ENCODE peak calls at places on chromosome 12, in six cellular contexts. K is prostate gland, Q is body of pancreas, J is GM23338, O is IMR-90, B is uterus. R is an unnamed sample.

GRCh38 chr12:93682846-93683261 is 5.7 kb downstream of the CRADD start:
- DNase-seq in O (no peak), B (peak; percentile 81), Q (no peak), J (no peak), K (no peak), R (no peak)

GRCh38 chr12:68349921-68350606 is 17.9 kb upstream of the MDM1 start:
- DNase-seq in O (no peak), B (no peak), Q (no peak), J (no peak), K (no peak), R (no peak)

GRCh38 chr12:120614873-120615272 is 25.6 kb upstream of the CABP1 start:
- DNase-seq in J (no peak), O (no peak), B (no peak), Q (no peak), K (no peak), R (no peak)

GRCh38 chr12:127260531-127260930 is 1006.4 kb upstream of the TMEM132C start:
- DNase-seq in J (no peak), B (no peak), Q (no peak), O (peak; percentile 64), K (no peak), R (no peak)

GRCh38 chr12:18140969-18141368 is 51.0 kb upstream of the RERGL start:
- DNase-seq in J (no peak), O (no peak), Q (no peak), K (no peak), B (no peak), R (no peak)

GRCh38 chr12:91967590-91967989 is 178.1 kb downstream of the BTG1 start:
- DNase-seq in J (no peak), B (no peak), O (peak; percentile 55), K (no peak), Q (no peak), R (no peak)

GRCh38 chr12:17928708-17929366 is 161.2 kb downstream of the RERGL start:
- DNase-seq in J (peak; percentile 3), B (no peak), O (peak; percentile 13), K (no peak), Q (no peak), R (no peak)

GRCh38 chr12:71476513-71476912 is 36.9 kb downstream of the LGR5 start:
- DNase-seq in B (no peak), Q (no peak), K (no peak), O (peak; percentile 76), J (no peak), R (no peak)

GRCh38 chr12:26798013-26798412 is 35.0 kb downstream of the ITPR2 start:
- DNase-seq in Q (no peak), J (no peak), O (peak; percentile 92), K (no peak), B (no peak), R (no peak)

GRCh38 chr12:18217981-18218380 is 43.3 kb upstream of the PIK3C2G start:
- DNase-seq in B (no peak), J (no peak), O (peak; percentile 0), K (no peak), Q (no peak), R (no peak)

GRCh38 chr12:92078167-92079053 is 67.2 kb downstream of the BTG1 start:
- DNase-seq in O (peak; percentile 96), J (no peak), K (no peak), B (peak; percentile 67), Q (no peak), R (no peak)

GRCh38 chr12:55684761-55685370 is 22.8 kb downstream of the ITGA7 start:
- DNase-seq in K (no peak), O (no peak), J (no peak), Q (no peak), B (no peak), R (no peak)

GRCh38 chr12:79818856-79819255 is 116.0 kb downstream of the PPP1R12A start:
- DNase-seq in Q (no peak), K (no peak), J (no peak), O (no peak), B (no peak), R (no peak)

GRCh38 chr12:108004368-108004767 is 124.7 kb upstream of the WSCD2 start:
- DNase-seq in B (no peak), J (peak; percentile 74), K (no peak), O (no peak), Q (no peak), R (no peak)

GRCh38 chr12:39813776-39814175 is 194.2 kb upstream of the ABCD2 start:
- DNase-seq in O (peak; percentile 22), J (no peak), K (no peak), B (no peak), Q (no peak), R (no peak)

GRCh38 chr12:122312926-122313325 is 46.6 kb upstream of the VPS33A start:
- DNase-seq in J (no peak), B (no peak), K (no peak), O (no peak), Q (no peak), R (no peak)

GRCh38 chr12:52078276-52078675 is 1.2 kb upstream of the SMIM41 start:
- DNase-seq in J (peak; percentile 22), K (no peak), Q (no peak), O (no peak), B (no peak), R (no peak)

GRCh38 chr12:54988402-54989054 is 4.0 kb upstream of the TESPA1 start:
- DNase-seq in J (no peak), Q (peak; percentile 45), B (peak; percentile 56), O (peak; percentile 15), K (peak; percentile 15), R (peak; percentile 43)

GRCh38 chr12:13091831-13092230 is 11.6 kb downstream of the GSG1 start:
- DNase-seq in B (no peak), K (no peak), Q (no peak), O (no peak), J (no peak), R (no peak)

GRCh38 chr12:25730489-25731349 is 177.6 kb upstream of the LMNTD1 start:
- DNase-seq in K (no peak), Q (no peak), O (no peak), B (no peak), J (peak; percentile 41), R (no peak)

GRCh38 chr12:30823140-30823669 is 68.5 kb upstream of the CAPRIN2 start:
- DNase-seq in K (no peak), J (peak; percentile 72), B (peak; percentile 30), Q (peak; percentile 55), O (no peak), R (peak; percentile 50)
- H3K4me3 ChIP-seq in K (peak overlapping the region; percentile 33), J (peak overlapping the region; percentile 79), B (peak overlapping the region; percentile 28), Q (no peak overlapping the region), O (no peak overlapping the region), R (peak overlapping the region; percentile 15)

GRCh38 chr12:2180737-2181082 is 127.9 kb downstream of the CACNA1C start:
- DNase-seq in B (no peak), Q (no peak), J (no peak), K (no peak), O (no peak), R (no peak)

GRCh38 chr12:2177003-2177402 is 124.2 kb downstream of the CACNA1C start:
- DNase-seq in B (no peak), K (no peak), J (no peak), Q (no peak), O (no peak), R (no peak)

GRCh38 chr12:2177751-2178150 is 125.0 kb downstream of the CACNA1C start:
- DNase-seq in O (no peak), B (no peak), K (no peak), Q (no peak), J (no peak), R (no peak)

GRCh38 chr12:2179058-2179457 is 126.3 kb downstream of the CACNA1C start:
- DNase-seq in O (no peak), Q (no peak), K (no peak), B (no peak), J (no peak), R (no peak)

DNA sequence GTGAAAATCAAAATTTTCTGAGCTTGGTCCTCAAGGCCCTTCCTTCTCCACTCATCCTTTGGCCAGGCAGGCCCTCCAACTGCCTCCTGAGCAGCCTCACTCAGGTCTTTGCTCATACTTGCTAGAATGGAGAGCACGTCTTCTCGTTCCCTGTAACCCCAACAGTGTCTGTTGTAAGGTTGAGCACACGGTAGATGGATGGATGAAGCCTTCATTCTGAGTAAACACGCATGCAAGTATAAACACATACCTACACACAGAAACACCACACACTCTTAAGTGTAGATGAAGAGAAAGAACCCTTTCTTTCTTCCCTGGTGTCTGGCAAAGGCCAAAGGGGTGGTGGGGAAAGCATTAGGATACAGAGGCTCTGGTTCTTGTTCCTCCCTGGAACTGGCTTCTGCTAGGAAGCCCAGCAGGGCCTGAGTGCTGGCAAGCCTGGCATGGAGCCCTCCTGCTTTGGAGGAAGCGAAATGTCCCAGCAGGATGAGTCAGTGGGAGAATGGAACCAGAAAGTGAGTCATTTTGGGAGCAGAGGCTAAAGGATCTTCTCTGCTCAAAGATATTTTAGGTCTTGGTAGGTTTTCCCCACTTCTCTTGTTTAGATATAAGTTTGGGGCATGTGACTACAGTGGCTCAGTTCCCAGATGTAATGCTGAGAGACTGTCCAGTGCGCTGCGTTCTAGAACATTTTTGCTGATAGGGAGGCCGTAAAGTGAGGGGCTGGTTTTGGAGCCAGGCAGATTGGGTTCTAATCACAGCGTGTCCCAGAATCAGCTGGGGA is 127.4 kb downstream of the CACNA1C start:
- DNase-seq in J (no peak), Q (peak; percentile 22), B (peak; percentile 87), O (peak; percentile 98), K (peak; percentile 18), R (no peak)
- H3K4me3 ChIP-seq in J (no peak overlapping the region), Q (no peak overlapping the region), B (no peak overlapping the region), O (no peak overlapping the region), K (no peak overlapping the region), R (no peak overlapping the region)

DNA sequence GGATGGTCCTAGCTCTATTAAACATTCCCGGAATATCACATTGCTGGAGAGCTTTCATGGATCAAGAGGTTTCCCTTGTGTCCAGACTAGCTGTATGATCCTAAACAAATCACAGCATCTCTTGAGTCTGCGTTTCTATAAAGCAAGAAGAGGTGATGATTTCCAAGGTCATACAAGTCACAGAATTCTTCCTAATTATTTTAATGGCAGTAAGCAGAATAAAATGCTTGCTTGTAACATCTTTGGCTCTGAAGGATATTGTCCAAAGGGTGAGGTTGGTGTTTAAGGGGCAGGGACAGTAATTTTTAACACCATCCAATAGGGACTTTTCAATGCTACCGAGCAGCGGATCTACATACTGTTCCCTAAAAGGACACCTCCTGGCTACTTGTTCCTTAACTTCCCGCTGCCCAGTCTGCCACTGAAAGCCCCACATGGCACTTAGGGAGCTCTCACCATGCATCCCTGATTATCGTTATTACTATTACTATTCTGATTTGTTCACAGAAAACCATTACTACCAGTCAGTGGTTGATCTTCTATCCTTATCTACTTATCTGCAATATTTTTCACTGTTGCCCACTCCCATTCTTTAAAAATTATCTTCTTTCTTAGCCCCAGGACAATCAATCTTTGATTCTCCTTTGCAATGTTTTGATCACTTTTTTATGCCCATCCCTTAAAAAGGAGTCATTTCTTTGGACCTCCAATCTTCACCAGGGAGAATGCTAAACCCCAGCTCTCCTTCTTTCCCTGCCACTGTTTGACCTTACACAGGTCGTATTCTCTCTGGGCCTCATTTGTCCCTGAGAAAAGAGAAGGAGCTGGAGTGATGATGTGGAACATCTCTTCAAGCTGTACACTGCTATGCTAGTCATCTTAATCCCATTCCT is 4.0 kb upstream of the PCED1B start:
- DNase-seq in J (no peak), K (no peak), B (no peak), O (no peak), Q (no peak), R (no peak)
- H3K4me3 ChIP-seq in J (no peak overlapping the region), K (no peak overlapping the region), B (no peak overlapping the region), O (no peak overlapping the region), Q (no peak overlapping the region), R (no peak overlapping the region)

DNA sequence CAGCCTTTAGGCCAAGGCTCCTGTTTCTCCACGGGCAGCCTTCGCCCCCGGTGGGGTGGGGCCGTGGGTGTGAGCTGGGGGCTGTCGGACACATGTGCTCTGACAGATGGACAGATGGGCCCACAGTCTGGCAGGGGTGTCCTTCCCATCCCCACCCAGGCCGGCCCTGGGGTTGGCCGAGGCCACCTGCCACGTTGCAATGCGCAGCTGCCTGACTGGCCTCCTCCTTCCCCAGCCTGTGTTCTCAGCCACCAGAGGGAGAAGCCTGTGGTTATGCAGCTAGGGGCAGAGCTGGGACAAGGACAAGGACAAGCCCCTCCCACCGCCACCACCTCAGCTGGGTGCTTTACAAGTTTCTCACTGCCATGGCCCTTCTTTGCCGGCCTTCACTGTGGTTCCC is 44.4 kb downstream of the TEAD4 start:
- DNase-seq in O (no peak), B (no peak), Q (peak; percentile 87), J (peak; percentile 39), K (no peak), R (no peak)
- H3K4me3 ChIP-seq in O (no peak overlapping the region), B (no peak overlapping the region), Q (no peak overlapping the region), J (no peak overlapping the region), K (no peak overlapping the region), R (no peak overlapping the region)

R was measured in lung.